ENCODE peak calls at places on chromosome 4, in nine cellular contexts. Y, E, P, I, G, L, M, X and H are unnamed samples.

GRCh38 chr4:169266081-169266480 is 4.7 kb downstream of the SH3RF1 start:
- DNase-seq in Y (no peak), X (no peak), L (no peak), E (no peak), I (no peak), P (no peak), M (no peak), G (no peak), H (no peak)

GRCh38 chr4:35503435-35503834 is 740.9 kb downstream of the ARAP2 start:
- DNase-seq in L (no peak), G (no peak), Y (no peak), M (no peak), E (no peak), X (no peak), I (no peak), P (no peak), H (no peak)

GRCh38 chr4:54548831-54549460 is 108.8 kb upstream of the KIT start:
- DNase-seq in M (no peak), X (no peak), Y (no peak), I (no peak), G (no peak), P (no peak), L (no peak), E (no peak), H (no peak)

GRCh38 chr4:172892300-172892699 is 276.3 kb upstream of the GALNT7 start:
- DNase-seq in M (no peak), P (no peak), L (peak; percentile 71), X (peak; percentile 64), Y (no peak), E (no peak), G (no peak), I (no peak), H (no peak)

GRCh38 chr4:3036131-3036952 is 38.0 kb downstream of the HTT-AS start:
- DNase-seq in G (no peak), M (no peak), L (no peak), X (no peak), P (no peak), I (peak; percentile 19), E (no peak), Y (no peak), H (no peak)

GRCh38 chr4:64617813-64618212 is 208.6 kb upstream of the TECRL start:
- DNase-seq in G (no peak), L (peak; percentile 2), Y (no peak), E (no peak), P (no peak), M (no peak), X (no peak), I (no peak), H (no peak)

GRCh38 chr4:55386073-55386472 is 9.7 kb upstream of the TMEM165 start:
- DNase-seq in P (peak; percentile 25), L (peak; percentile 13), X (no peak), Y (no peak), G (no peak), E (no peak), I (no peak), M (no peak), H (peak; percentile 32)

GRCh38 chr4:182877326-182877883 is 39.8 kb downstream of the DCTD start:
- DNase-seq in I (no peak), X (no peak), L (no peak), P (no peak), M (no peak), G (no peak), E (no peak), Y (no peak), H (no peak)

GRCh38 chr4:25862411-25863346 is at the start of gene SEL1L3:
- DNase-seq in L (no peak), G (no peak), X (no peak), E (peak; percentile 64), P (peak; percentile 92), I (peak; percentile 83), M (peak; percentile 27), Y (peak; percentile 19), H (peak; percentile 85)

GRCh38 chr4:153909672-153910071 is 120.8 kb upstream of the SFRP2 start:
- DNase-seq in I (no peak), G (no peak), X (no peak), M (no peak), Y (no peak), E (no peak), P (no peak), L (no peak), H (no peak)

GRCh38 chr4:134390327-134390726 is 188.7 kb upstream of the PABPC4L start:
- DNase-seq in L (no peak), E (no peak), I (no peak), M (no peak), Y (no peak), P (no peak), G (no peak), X (no peak), H (no peak)

GRCh38 chr4:136524039-136524438 is 1008.3 kb downstream of the PCDH18 start:
- DNase-seq in I (no peak), M (no peak), P (no peak), G (no peak), X (no peak), Y (no peak), L (no peak), E (no peak), H (no peak)

GRCh38 chr4:153248641-153249198 is 44.5 kb downstream of the TRIM2 start:
- DNase-seq in L (no peak), M (no peak), E (no peak), G (no peak), X (no peak), P (no peak), Y (no peak), I (no peak), H (no peak)

GRCh38 chr4:185396724-185397402 is at the start of gene ANKRD37:
- DNase-seq in Y (no peak), M (no peak), L (peak; percentile 45), G (no peak), E (no peak), X (no peak), I (no peak), P (no peak), H (no peak)

GRCh38 chr4:65968873-65969272 is 298.6 kb upstream of the EPHA5 start:
- DNase-seq in E (no peak), L (no peak), Y (no peak), I (no peak), X (no peak), M (no peak), G (no peak), P (no peak), H (no peak)

GRCh38 chr4:20422398-20422797 is 170.7 kb downstream of the SLIT2 start:
- DNase-seq in P (peak; percentile 16), I (peak; percentile 14), E (no peak), X (peak; percentile 48), Y (peak; percentile 1), G (peak; percentile 8), L (peak; percentile 44), M (no peak), H (peak; percentile 35)

GRCh38 chr4:3355266-3355748 is 62.5 kb downstream of the RGS12 start:
- DNase-seq in L (no peak), P (peak; percentile 70), M (no peak), E (peak; percentile 9), I (peak; percentile 65), Y (no peak), G (no peak), X (no peak), H (no peak)

GRCh38 chr4:31239886-31240285 is 519.7 kb downstream of the PCDH7 start:
- DNase-seq in I (no peak), Y (no peak), M (no peak), E (no peak), L (no peak), P (no peak), G (no peak), X (no peak), H (no peak)

GRCh38 chr4:10746371-10747143 is 62.0 kb upstream of the CLNK start:
- DNase-seq in Y (no peak), E (no peak), L (no peak), M (no peak), I (no peak), X (no peak), P (no peak), G (no peak), H (no peak)

GRCh38 chr4:4599886-4600285 is 58.0 kb upstream of the STX18 start:
- DNase-seq in X (no peak), M (no peak), I (no peak), E (no peak), Y (no peak), G (no peak), L (no peak), P (no peak), H (no peak)

GRCh38 chr4:177371452-177371851 is 61.8 kb downstream of the NEIL3 start:
- DNase-seq in G (no peak), E (no peak), X (no peak), M (no peak), I (no peak), L (no peak), Y (no peak), P (no peak), H (no peak)

GRCh38 chr4:675980-676870 is 1.9 kb downstream of the MYL5 start:
- DNase-seq in P (peak; percentile 84), G (no peak), M (no peak), L (no peak), Y (no peak), E (no peak), I (peak; percentile 75), X (no peak), H (peak; percentile 85)

GRCh38 chr4:85776091-85776490 is 301.1 kb downstream of the ARHGAP24 start:
- DNase-seq in M (no peak), X (no peak), E (no peak), I (no peak), G (no peak), P (no peak), Y (no peak), L (no peak), H (no peak)

GRCh38 chr4:120156115-120156718 is 89.6 kb upstream of the MAD2L1 start:
- DNase-seq in E (peak; percentile 27), Y (peak; percentile 3), L (peak; percentile 57), G (peak; percentile 48), M (no peak), I (peak; percentile 16), P (peak; percentile 24), X (peak; percentile 12), H (peak; percentile 13)

GRCh38 chr4:79300280-79300679 is 25.6 kb downstream of the NAA11 start:
- DNase-seq in M (no peak), X (no peak), L (no peak), E (no peak), P (no peak), G (no peak), Y (no peak), I (no peak), H (no peak)

GRCh38 chr4:41935652-41936021 is 408 bp downstream of the TMEM33 start:
- DNase-seq in G (no peak), I (peak; percentile 34), E (no peak), X (no peak), M (no peak), L (no peak), P (peak; percentile 15), Y (no peak), H (peak; percentile 5)

GRCh38 chr4:5125326-5125725 is 74.0 kb downstream of the STK32B start:
- DNase-seq in Y (no peak), L (no peak), M (no peak), I (no peak), E (no peak), P (no peak), G (no peak), X (no peak), H (no peak)

GRCh38 chr4:75769044-75769443 is 44.7 kb downstream of the USO1 start:
- DNase-seq in M (no peak), L (no peak), X (no peak), Y (no peak), G (no peak), I (no peak), P (no peak), E (no peak), H (no peak)